ENCODE peak calls at places on chromosomes 11 and 22, in four cellular contexts. C, S, W and U are unnamed samples.

GRCh38 chr11:125494987-125495725 is 909 bp downstream of the FEZ1 start:
- DNase-seq in S (no peak), W (peak), C (peak), U (peak)

GRCh38 chr11:47264119-47264915 is 5.6 kb upstream of the MADD start:
- DNase-seq in W (no peak), C (no peak), S (no peak), U (no peak)

GRCh38 chr22:50148166-50148500 is 22.4 kb upstream of the PANX2 start:
- DNase-seq in S (no peak), C (no peak), W (no peak), U (no peak)

GRCh38 chr22:38707984-38708383 is 2.2 kb downstream of the GTPBP1 start:
- DNase-seq in W (no peak), S (no peak), C (no peak), U (no peak)

GRCh38 chr11:103700605-103701004 is 335.8 kb upstream of the DDI1 start:
- DNase-seq in W (no peak), C (no peak), S (no peak), U (no peak)

GRCh38 chr11:128039140-128040021 is 548.0 kb downstream of the ETS1 start:
- DNase-seq in S (peak), C (peak), W (peak), U (peak)

GRCh38 chr11:8209208-8209807 is 40.5 kb upstream of the RIC3 start:
- DNase-seq in C (no peak), S (no peak), W (peak), U (peak)

GRCh38 chr11:114705280-114706024 is 27.1 kb downstream of the NXPE2 start:
- DNase-seq in C (no peak), W (peak), S (no peak), U (no peak)

GRCh38 chr11:12827929-12828812 is 153.9 kb downstream of the TEAD1 start:
- DNase-seq in C (peak), S (no peak), W (peak), U (peak)

GRCh38 chr11:1919428-1920127 is at the start of gene TNNT3:
- DNase-seq in W (no peak), S (no peak), C (no peak), U (no peak)

GRCh38 chr11:57885298-57886035 is 123.9 kb downstream of the CTNND1 start:
- DNase-seq in C (peak), W (no peak), S (no peak), U (no peak)

GRCh38 chr11:72787262-72788104 is 6.4 kb downstream of the STARD10 start:
- DNase-seq in S (no peak), W (no peak), C (no peak), U (peak)

GRCh38 chr11:2912498-2912897 is 16.7 kb downstream of the PHLDA2 start:
- DNase-seq in S (no peak), W (no peak), C (peak), U (no peak)

GRCh38 chr11:62599069-62599696 is 2.5 kb downstream of the MTA2 start:
- DNase-seq in S (peak), C (peak), W (peak), U (peak)

GRCh38 chr22:18994056-18994455 is 58.0 kb upstream of the PRODH start:
- DNase-seq in W (peak), S (no peak), C (no peak), U (peak)

GRCh38 chr22:22423681-22424080 is 84.9 kb downstream of the ZNF280B start:
- DNase-seq in S (no peak), C (no peak), W (no peak), U (no peak)

GRCh38 chr22:29733362-29734322 is 13.8 kb downstream of the CABP7 start:
- DNase-seq in S (no peak), W (no peak), C (no peak), U (peak)

GRCh38 chr11:118605116-118605867 is 2.1 kb upstream of the PHLDB1 start:
- DNase-seq in W (peak), C (no peak), S (no peak), U (peak)

GRCh38 chr11:76206327-76207081 is at the start of gene WNT11:
- DNase-seq in C (peak), S (peak), W (peak), U (peak)

GRCh38 chr11:1303973-1304372 is 5.5 kb downstream of the TOLLIP start:
- DNase-seq in S (no peak), C (no peak), W (peak), U (peak)

GRCh38 chr11:58575377-58576020 is at the start of gene LPXN:
- DNase-seq in W (no peak), C (no peak), S (peak), U (peak)

GRCh38 chr11:11039249-11039965 is 181.6 kb upstream of the ZBED5 start:
- DNase-seq in S (no peak), W (no peak), C (no peak), U (no peak)

GRCh38 chr22:38981005-38981658 is 1.0 kb upstream of the APOBEC3B start:
- DNase-seq in W (no peak), S (no peak), C (peak), U (no peak)

GRCh38 chr11:114317738-114318137 is 21.5 kb downstream of the NNMT start:
- DNase-seq in S (peak), C (no peak), W (no peak), U (no peak)

GRCh38 chr11:57434640-57435546 is 8.0 kb upstream of the SLC43A3 start:
- DNase-seq in C (no peak), S (no peak), W (no peak), U (no peak)

GRCh38 chr11:113351061-113351460 is 36.5 kb upstream of the ANKK1 start:
- DNase-seq in W (no peak), C (no peak), S (no peak), U (no peak)

GRCh38 chr22:30291334-30291892 is 2.1 kb upstream of the CASTOR1 start:
- DNase-seq in C (no peak), W (no peak), S (no peak), U (no peak)

GRCh38 chr11:7672960-7673723 is at the start of gene CYB5R2:
- DNase-seq in S (no peak), C (peak), W (peak), U (peak)

GRCh38 chr11:115430345-115430744 is 73.9 kb downstream of the CADM1 start:
- DNase-seq in W (no peak), S (no peak), C (no peak), U (no peak)

GRCh38 chr11:65078151-65078550 is 5.7 kb downstream of the CDCA5 start:
- DNase-seq in C (peak), S (peak), W (no peak), U (peak)